ENCODE peak calls at places on chromosomes 13 and 19, in four cellular contexts. One of them, this sample, is unnamed.

GRCh38 chr13:99926014-99926731 is 45.4 kb downstream of the ZIC5 start:
- DNase-seq in progenitor cell of endocrine pancreas: no peak
- DNase-seq in A172: peak; percentile 49
- DNase-seq in Ammon's horn: peak; percentile 37
- DNase-seq in this sample: no peak

GRCh38 chr13:106537521-106537920 is 2.1 kb upstream of the EFNB2 start:
- DNase-seq in progenitor cell of endocrine pancreas: no peak
- DNase-seq in A172: no peak
- DNase-seq in Ammon's horn: no peak
- DNase-seq in this sample: no peak

GRCh38 chr13:42969558-42970172 is 22.4 kb downstream of the EPSTI1 start:
- DNase-seq in progenitor cell of endocrine pancreas: peak; percentile 61
- DNase-seq in A172: peak; percentile 50
- DNase-seq in Ammon's horn: peak; percentile 69
- DNase-seq in this sample: peak; percentile 71

GRCh38 chr19:48858984-48859710 is 9.3 kb downstream of the PLEKHA4 start:
- DNase-seq in progenitor cell of endocrine pancreas: no peak
- DNase-seq in A172: no peak
- DNase-seq in Ammon's horn: no peak
- DNase-seq in this sample: peak; percentile 75

GRCh38 chr13:77698211-77699058 is 948 bp downstream of the SLAIN1 start:
- DNase-seq in progenitor cell of endocrine pancreas: peak; percentile 45
- DNase-seq in A172: no peak
- DNase-seq in Ammon's horn: peak; percentile 71
- DNase-seq in this sample: peak; percentile 34

GRCh38 chr13:46321494-46322225 is 65.4 kb downstream of the RUBCNL start:
- DNase-seq in progenitor cell of endocrine pancreas: peak; percentile 46
- DNase-seq in A172: peak; percentile 48
- DNase-seq in Ammon's horn: peak; percentile 81
- DNase-seq in this sample: peak; percentile 70

GRCh38 chr13:112254061-112254818 is 121.9 kb upstream of the SPACA7 start:
- DNase-seq in progenitor cell of endocrine pancreas: no peak
- DNase-seq in A172: no peak
- DNase-seq in Ammon's horn: no peak
- DNase-seq in this sample: no peak

GRCh38 chr19:22026687-22027086 is 15.9 kb upstream of the ZNF208 start:
- DNase-seq in progenitor cell of endocrine pancreas: no peak
- DNase-seq in A172: no peak
- DNase-seq in Ammon's horn: no peak
- DNase-seq in this sample: no peak

GRCh38 chr19:15264061-15264932 is 32.0 kb upstream of the EPHX3 start:
- DNase-seq in progenitor cell of endocrine pancreas: peak; percentile 71
- DNase-seq in A172: no peak
- DNase-seq in Ammon's horn: peak; percentile 74
- DNase-seq in this sample: peak; percentile 63

GRCh38 chr13:58048670-58049069 is 417.1 kb downstream of the PCDH17 start:
- DNase-seq in progenitor cell of endocrine pancreas: no peak
- DNase-seq in A172: no peak
- DNase-seq in Ammon's horn: no peak
- DNase-seq in this sample: no peak

GRCh38 chr13:87235621-87236020 is 435.6 kb upstream of the SLITRK5 start:
- DNase-seq in progenitor cell of endocrine pancreas: no peak
- DNase-seq in A172: no peak
- DNase-seq in Ammon's horn: no peak
- DNase-seq in this sample: no peak

GRCh38 chr13:30864352-30865130 is 41.5 kb upstream of the MEDAG start:
- DNase-seq in progenitor cell of endocrine pancreas: no peak
- DNase-seq in A172: peak; percentile 41
- DNase-seq in Ammon's horn: no peak
- DNase-seq in this sample: no peak

GRCh38 chr19:11382898-11383705 is 1.0 kb downstream of the EPOR start:
- DNase-seq in progenitor cell of endocrine pancreas: peak; percentile 29
- DNase-seq in A172: no peak
- DNase-seq in Ammon's horn: no peak
- DNase-seq in this sample: peak; percentile 19

GRCh38 chr19:29966594-29967249 is 24.7 kb downstream of the URI1 start:
- DNase-seq in progenitor cell of endocrine pancreas: no peak
- DNase-seq in A172: peak; percentile 8
- DNase-seq in Ammon's horn: peak; percentile 36
- DNase-seq in this sample: no peak

GRCh38 chr13:45615501-45616101 is at the start of gene ERICH6B:
- DNase-seq in progenitor cell of endocrine pancreas: peak; percentile 63
- DNase-seq in A172: no peak
- DNase-seq in Ammon's horn: peak; percentile 66
- DNase-seq in this sample: no peak

GRCh38 chr13:23678768-23679167 is 108.6 kb downstream of the TNFRSF19 start:
- DNase-seq in progenitor cell of endocrine pancreas: no peak
- DNase-seq in A172: no peak
- DNase-seq in Ammon's horn: no peak
- DNase-seq in this sample: no peak

GRCh38 chr13:29543230-29544215 is 52.0 kb downstream of the SLC7A1 start:
- DNase-seq in progenitor cell of endocrine pancreas: no peak
- DNase-seq in A172: no peak
- DNase-seq in Ammon's horn: no peak
- DNase-seq in this sample: no peak

GRCh38 chr19:14405380-14405757 is 13.8 kb downstream of the DDX39A start:
- DNase-seq in progenitor cell of endocrine pancreas: no peak
- DNase-seq in A172: no peak
- DNase-seq in Ammon's horn: no peak
- DNase-seq in this sample: no peak

GRCh38 chr13:98147521-98147920 is 4.6 kb downstream of the FARP1 start:
- DNase-seq in progenitor cell of endocrine pancreas: no peak
- DNase-seq in A172: no peak
- DNase-seq in Ammon's horn: no peak
- DNase-seq in this sample: no peak

GRCh38 chr19:40424637-40425449 is 949 bp downstream of the SERTAD1 start:
- DNase-seq in progenitor cell of endocrine pancreas: no peak
- DNase-seq in A172: no peak
- DNase-seq in Ammon's horn: peak; percentile 35
- DNase-seq in this sample: no peak

GRCh38 chr13:90997951-90998350 is 349.5 kb upstream of the MIR17HG start:
- DNase-seq in progenitor cell of endocrine pancreas: no peak
- DNase-seq in A172: no peak
- DNase-seq in Ammon's horn: no peak
- DNase-seq in this sample: no peak

GRCh38 chr13:42232671-42233070 is 39.3 kb upstream of the AKAP11 start:
- DNase-seq in progenitor cell of endocrine pancreas: no peak
- DNase-seq in A172: no peak
- DNase-seq in Ammon's horn: no peak
- DNase-seq in this sample: no peak

GRCh38 chr13:113814435-113814821 is 49.4 kb downstream of the GAS6 start:
- DNase-seq in progenitor cell of endocrine pancreas: no peak
- DNase-seq in A172: peak; percentile 70
- DNase-seq in Ammon's horn: no peak
- DNase-seq in this sample: no peak

GRCh38 chr19:48900477-48901452 is 653 bp downstream of the NUCB1 start:
- DNase-seq in progenitor cell of endocrine pancreas: no peak
- DNase-seq in A172: no peak
- DNase-seq in Ammon's horn: peak; percentile 19
- DNase-seq in this sample: no peak

GRCh38 chr19:2230807-2231533 is 5.2 kb downstream of the PLEKHJ1 start:
- DNase-seq in progenitor cell of endocrine pancreas: no peak
- DNase-seq in A172: no peak
- DNase-seq in Ammon's horn: no peak
- DNase-seq in this sample: no peak

GRCh38 chr13:85521586-85521985 is 277.6 kb downstream of the SLITRK6 start:
- DNase-seq in progenitor cell of endocrine pancreas: no peak
- DNase-seq in A172: no peak
- DNase-seq in Ammon's horn: no peak
- DNase-seq in this sample: no peak

GRCh38 chr13:75481176-75482069 is 546 bp downstream of the TBC1D4 start:
- DNase-seq in progenitor cell of endocrine pancreas: peak; percentile 30
- DNase-seq in A172: no peak
- DNase-seq in Ammon's horn: peak; percentile 12
- DNase-seq in this sample: no peak

GRCh38 chr13:83153833-83154232 is 728.4 kb downstream of the SLITRK1 start:
- DNase-seq in progenitor cell of endocrine pancreas: no peak
- DNase-seq in A172: no peak
- DNase-seq in Ammon's horn: no peak
- DNase-seq in this sample: no peak

GRCh38 chr19:39698535-39698934 is 5.7 kb upstream of the LGALS14 start:
- DNase-seq in progenitor cell of endocrine pancreas: no peak
- DNase-seq in A172: no peak
- DNase-seq in Ammon's horn: no peak
- DNase-seq in this sample: no peak

GRCh38 chr13:61094865-61095264 is 320.8 kb downstream of the PCDH20 start:
- DNase-seq in progenitor cell of endocrine pancreas: no peak
- DNase-seq in A172: no peak
- DNase-seq in Ammon's horn: no peak
- DNase-seq in this sample: no peak

GRCh38 chr13:45119469-45119989 is 781 bp upstream of the GTF2F2 start:
- DNase-seq in progenitor cell of endocrine pancreas: no peak
- DNase-seq in A172: no peak
- DNase-seq in Ammon's horn: peak; percentile 64
- DNase-seq in this sample: peak; percentile 38

GRCh38 chr19:38975861-38976271 is 324 bp upstream of the FBXO17 start:
- DNase-seq in progenitor cell of endocrine pancreas: no peak
- DNase-seq in A172: peak; percentile 46
- DNase-seq in Ammon's horn: peak; percentile 10
- DNase-seq in this sample: no peak

GRCh38 chr19:2053601-2054389 is 2.8 kb upstream of the MKNK2 start:
- DNase-seq in progenitor cell of endocrine pancreas: no peak
- DNase-seq in A172: peak; percentile 78
- DNase-seq in Ammon's horn: peak; percentile 53
- DNase-seq in this sample: no peak

GRCh38 chr13:94387047-94387446 is 92.4 kb downstream of the DCT start:
- DNase-seq in progenitor cell of endocrine pancreas: no peak
- DNase-seq in A172: no peak
- DNase-seq in Ammon's horn: no peak
- DNase-seq in this sample: no peak

GRCh38 chr19:1648156-1648925 is 4.1 kb downstream of the TCF3 start:
- DNase-seq in progenitor cell of endocrine pancreas: no peak
- DNase-seq in A172: no peak
- DNase-seq in Ammon's horn: no peak
- DNase-seq in this sample: no peak

GRCh38 chr13:59609421-59609820 is 554.3 kb downstream of the DIAPH3 start:
- DNase-seq in progenitor cell of endocrine pancreas: no peak
- DNase-seq in A172: no peak
- DNase-seq in Ammon's horn: no peak
- DNase-seq in this sample: no peak

GRCh38 chr19:48636859-48637448 is at the start of gene DBP:
- DNase-seq in progenitor cell of endocrine pancreas: no peak
- DNase-seq in A172: no peak
- DNase-seq in Ammon's horn: peak; percentile 65
- DNase-seq in this sample: no peak